ENCODE peak calls at places on chromosomes 12 and 14, in six cellular contexts. K is endodermal cell; Q is astrocyte of the cerebellum; W is CD8-positive, alpha-beta T cell; T is GM23338; J is heart left ventricle. V is an unnamed sample.

GRCh38 chr12:79127268-79127895 is 262.8 kb downstream of the SYT1 start:
- DNase-seq in K (no peak), Q (peak), W (no peak), T (no peak), J (no peak), V (no peak)

GRCh38 chr14:32468955-32469354 is 139.9 kb downstream of the AKAP6 start:
- DNase-seq in K (no peak), Q (peak), W (no peak), T (no peak), J (no peak), V (no peak)

GRCh38 chr14:23399591-23399990 is 8.5 kb downstream of the MYH6 start:
- DNase-seq in K (no peak), Q (no peak), W (no peak), T (no peak), J (peak), V (no peak)

GRCh38 chr12:116539361-116539771 is 19.8 kb upstream of the MAP1LC3B2 start:
- DNase-seq in K (no peak), Q (no peak), W (no peak), T (no peak), J (no peak), V (no peak)

GRCh38 chr12:96425321-96425720 is 25.1 kb upstream of the CDK17 start:
- DNase-seq in K (no peak), Q (peak), W (no peak), T (no peak), J (no peak), V (no peak)

GRCh38 chr14:50910495-50911420 is 33.5 kb downstream of the PYGL start:
- DNase-seq in K (peak), Q (no peak), W (no peak), T (peak), J (no peak), V (no peak)

GRCh38 chr12:94616217-94616729 is 34.1 kb downstream of the TMCC3 start:
- DNase-seq in K (peak), Q (no peak), W (no peak), T (peak), J (no peak), V (no peak)

GRCh38 chr12:59929091-59929490 is 333.3 kb downstream of the SLC16A7 start:
- DNase-seq in K (no peak), Q (no peak), W (no peak), T (no peak), J (no peak), V (no peak)

GRCh38 chr12:56634242-56634836 is 4.2 kb upstream of the BAZ2A start:
- DNase-seq in K (peak), Q (no peak), W (peak), T (peak), J (peak), V (no peak)

GRCh38 chr12:67447180-67447579 is 178.0 kb downstream of the CAND1 start:
- DNase-seq in K (no peak), Q (no peak), W (no peak), T (no peak), J (no peak), V (no peak)

GRCh38 chr12:67452119-67452805 is 183.1 kb downstream of the CAND1 start:
- DNase-seq in K (no peak), Q (no peak), W (no peak), T (no peak), J (no peak), V (no peak)

GRCh38 chr12:67449591-67450052 is 180.5 kb downstream of the CAND1 start:
- DNase-seq in K (no peak), Q (no peak), W (no peak), T (no peak), J (no peak), V (no peak)

GRCh38 chr12:67453181-67453580 is 184.0 kb downstream of the CAND1 start:
- DNase-seq in K (no peak), Q (no peak), W (no peak), T (no peak), J (no peak), V (no peak)

GRCh38 chr12:67451206-67451605 is 182.0 kb downstream of the CAND1 start:
- DNase-seq in K (no peak), Q (no peak), W (no peak), T (no peak), J (no peak), V (no peak)
- TF ChIP-seq CTCF in K (no peak), Q (no peak), W (no peak), T (no peak), J (no peak), V (no peak)

GRCh38 chr12:26523708-26524150 is 309.3 kb downstream of the ITPR2 start:
- DNase-seq in K (no peak), Q (peak), W (no peak), T (no peak), J (peak), V (no peak)
- TF ChIP-seq CTCF in K (no peak), Q (no peak), W (no peak), T (no peak), J (no peak), V (no peak)

GRCh38 chr12:127360580-127360979 is 906.4 kb upstream of the TMEM132C start:
- DNase-seq in K (no peak), Q (no peak), W (no peak), T (no peak), J (no peak), V (no peak)

GRCh38 chr12:127351481-127352010 is 915.4 kb upstream of the TMEM132C start:
- DNase-seq in K (no peak), Q (no peak), W (no peak), T (no peak), J (no peak), V (no peak)

DNA sequence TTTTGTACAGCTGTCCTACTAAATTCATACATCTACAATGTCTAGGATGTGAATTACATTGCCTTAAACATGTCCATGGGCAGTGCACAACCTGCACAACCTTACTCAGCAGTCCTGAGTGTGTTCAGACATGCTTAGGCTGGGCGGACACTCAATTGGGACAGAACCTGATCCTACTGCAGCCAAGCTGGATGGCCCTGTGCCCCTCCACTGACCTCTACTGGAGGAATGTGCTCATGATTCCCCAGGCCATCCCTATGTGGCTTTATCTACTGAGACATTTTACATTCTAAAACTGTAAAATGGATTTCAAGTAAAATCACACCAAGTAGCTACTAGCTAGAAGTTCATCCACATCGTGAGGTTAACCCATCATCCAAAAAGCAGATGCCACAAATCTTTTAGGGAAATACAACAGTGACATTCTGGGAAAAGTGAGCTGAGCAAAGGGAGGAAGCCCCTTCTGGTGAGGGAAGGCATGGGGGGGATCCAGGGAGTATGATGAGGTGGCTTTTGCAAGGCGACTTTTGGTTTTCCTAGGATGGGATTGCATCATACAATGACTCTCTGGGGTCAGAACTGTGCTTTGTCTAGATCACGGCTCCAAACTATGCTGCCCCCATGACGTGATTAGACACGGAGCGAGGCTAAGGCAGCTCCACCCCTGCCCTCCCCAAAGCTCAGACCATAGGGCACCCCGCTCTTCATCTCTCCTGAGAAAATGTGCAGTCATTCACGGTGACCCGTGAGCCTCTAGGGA is 911.7 kb upstream of the TMEM132C start:
- DNase-seq in K (peak), Q (no peak), W (no peak), T (peak), J (no peak), V (no peak)
- TF ChIP-seq CTCF in K (peak), Q (peak), W (no peak), T (peak), J (peak), V (no peak)

GRCh38 chr14:76842414-76842813 is 16.2 kb downstream of the LRRC74A start:
- DNase-seq in K (no peak), Q (no peak), W (no peak), T (no peak), J (no peak), V (no peak)

GRCh38 chr14:76848879-76849278 is 22.7 kb downstream of the LRRC74A start:
- DNase-seq in K (no peak), Q (no peak), W (no peak), T (peak), J (no peak), V (no peak)

GRCh38 chr14:76846331-76847047 is 20.3 kb downstream of the LRRC74A start:
- DNase-seq in K (no peak), Q (no peak), W (no peak), T (no peak), J (no peak), V (no peak)

GRCh38 chr14:76844223-76844622 is 18.0 kb downstream of the LRRC74A start:
- DNase-seq in K (peak), Q (no peak), W (peak), T (peak), J (peak), V (no peak)
- TF ChIP-seq CTCF in K (peak), Q (peak), W (peak), T (peak), J (peak), V (no peak)

GRCh38 chr12:6961278-6961694 is 9.2 kb downstream of the PHB2 start:
- DNase-seq in K (peak), Q (no peak), W (peak), T (no peak), J (peak), V (peak)

GRCh38 chr12:6960291-6961277 is 9.4 kb downstream of the PTPN6 start:
- DNase-seq in K (peak), Q (no peak), W (no peak), T (no peak), J (no peak), V (peak)

GRCh38 chr12:6962285-6963015 is 8.0 kb downstream of the PHB2 start:
- DNase-seq in K (no peak), Q (no peak), W (no peak), T (peak), J (no peak), V (peak)

GRCh38 chr12:6963016-6963731 is 7.3 kb downstream of the PHB2 start:
- DNase-seq in K (peak), Q (no peak), W (no peak), T (peak), J (no peak), V (no peak)

GRCh38 chr12:6961695-6962284 is 8.7 kb downstream of the PHB2 start:
- DNase-seq in K (peak), Q (no peak), W (peak), T (peak), J (peak), V (peak)
- TF ChIP-seq CTCF in K (peak), Q (peak), W (no peak), T (peak), J (peak), V (no peak)

DNA sequence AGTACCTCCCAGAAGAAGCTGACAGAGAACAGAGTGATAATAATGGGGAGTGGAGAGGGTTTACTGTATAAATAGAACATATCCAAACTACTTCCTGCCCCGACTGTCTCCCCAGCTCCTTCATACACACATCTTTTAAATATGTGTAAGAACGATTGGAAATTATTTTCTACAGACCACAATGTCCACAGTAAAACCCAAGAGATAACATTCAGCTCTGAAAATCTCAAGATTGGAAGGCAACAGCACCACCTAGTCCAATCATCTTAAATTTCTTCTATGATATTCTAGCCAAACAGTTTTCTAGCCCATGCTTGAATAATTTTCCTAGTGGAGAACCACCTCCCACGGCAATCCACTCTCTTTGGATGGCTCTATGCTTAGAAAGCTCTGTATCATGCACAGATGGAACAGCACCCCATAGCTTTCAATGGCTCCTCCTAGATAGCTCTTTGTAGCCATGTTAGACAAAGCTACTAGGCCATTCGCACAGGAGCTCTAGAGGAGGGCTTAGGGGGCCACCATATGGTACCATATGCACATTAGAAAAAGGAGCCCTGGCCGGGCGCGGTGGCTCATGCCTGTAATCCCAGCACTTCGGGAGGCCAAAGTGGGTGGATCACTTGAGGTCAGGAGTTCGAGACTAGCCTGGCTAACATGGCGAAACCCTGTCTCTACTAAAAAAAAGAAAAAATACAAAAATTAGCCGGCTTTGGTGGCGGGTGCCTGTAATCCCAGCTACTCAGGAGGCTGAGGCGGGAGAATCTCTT is 18.1 kb downstream of the VDR start:
- DNase-seq in K (no peak), Q (no peak), W (no peak), T (no peak), J (no peak), V (no peak)
- TF ChIP-seq CTCF in K (no peak), Q (no peak), W (no peak), T (no peak), J (no peak), V (no peak)

V was measured in activated B cell treated with CpG ODN at 0.5 μM for 24 hours.